ENCODE peak calls at places on chromosomes 1 and 21, in five cellular contexts. B is CD8-positive, alpha-beta T cell; K is keratinocyte; Z is Peyer's patch; C is IMR-90. U is an unnamed sample. For H3K27me3, the result is how much of the 10 kb centered on the place peaks cover.

GRCh38 chr1:27727126-27727525 is 1.4 kb downstream of the FAM76A start:
- DNase-seq in K (no peak), Z (no peak), B (no peak), C (peak), U (no peak)

GRCh38 chr1:234927968-234928635 is 200.5 kb downstream of the TOMM20 start:
- DNase-seq in K (no peak), C (no peak), B (no peak), Z (no peak), U (peak)

GRCh38 chr21:21828130-21828529 is 829.9 kb downstream of the NCAM2 start:
- DNase-seq in B (no peak), K (no peak), Z (no peak), C (no peak), U (no peak)

GRCh38 chr21:35150562-35151226 is 101.6 kb upstream of the RUNX1 start:
- DNase-seq in K (no peak), B (no peak), C (peak), Z (no peak), U (no peak)

GRCh38 chr1:153430561-153430960 is 14.2 kb downstream of the S100A7A start:
- DNase-seq in B (no peak), C (no peak), Z (no peak), K (no peak), U (no peak)

GRCh38 chr21:29238052-29238966 is 60.4 kb upstream of the BACH1 start:
- DNase-seq in Z (no peak), B (no peak), K (no peak), C (peak), U (no peak)

GRCh38 chr1:38371505-38371844 is 324.9 kb upstream of the POU3F1 start:
- DNase-seq in Z (no peak), B (no peak), C (no peak), K (no peak), U (no peak)

GRCh38 chr1:4219826-4220225 is 319.8 kb upstream of the C1orf174 start:
- DNase-seq in Z (no peak), B (no peak), K (no peak), C (no peak), U (no peak)

GRCh38 chr1:44637590-44638411 is 36.5 kb downstream of the TMEM53 start:
- DNase-seq in C (no peak), K (no peak), Z (no peak), B (no peak), U (no peak)

GRCh38 chr1:225962440-225962975 is 21.5 kb upstream of the LEFTY2 start:
- DNase-seq in Z (peak), C (no peak), B (peak), K (no peak), U (peak)

GRCh38 chr21:24217141-24217540 is 1390.1 kb downstream of the MRPL39 start:
- DNase-seq in K (no peak), Z (no peak), C (peak), B (no peak), U (no peak)

GRCh38 chr21:17472592-17473271 is 40.1 kb upstream of the CXADR start:
- DNase-seq in B (no peak), K (no peak), C (no peak), Z (no peak), U (peak)

GRCh38 chr1:114509596-114510234 is 1.3 kb downstream of the TRIM33 start:
- DNase-seq in B (no peak), K (no peak), Z (no peak), C (no peak), U (no peak)

GRCh38 chr1:40546957-40547356 is 15.5 kb downstream of the ZNF684 start:
- DNase-seq in Z (no peak), K (no peak), C (no peak), B (no peak), U (no peak)

GRCh38 chr1:145872421-145872891 is 13.2 kb downstream of the ANKRD35 start:
- DNase-seq in B (no peak), C (peak), Z (peak), K (no peak), U (peak)

GRCh38 chr1:18751425-18751824 is 108.0 kb downstream of the TAS1R2 start:
- DNase-seq in Z (no peak), B (no peak), K (no peak), C (no peak), U (no peak)

GRCh38 chr1:145846191-145846590 is 761 bp downstream of the NUDT17 start:
- DNase-seq in B (peak), C (peak), K (no peak), Z (peak), U (peak)

GRCh38 chr1:82565546-82565945 is 764.8 kb downstream of the ADGRL2 start:
- DNase-seq in Z (no peak), K (peak), B (no peak), C (peak), U (no peak)

GRCh38 chr1:38027201-38028104 is 14.9 kb downstream of the UTP11 start:
- DNase-seq in Z (no peak), C (no peak), K (peak), B (no peak), U (no peak)

GRCh38 chr1:67618285-67619018 is 66.5 kb upstream of the GADD45A start:
- DNase-seq in K (no peak), B (no peak), C (peak), Z (no peak), U (no peak)

GRCh38 chr1:21587602-21587953 is 78.4 kb downstream of the ALPL start:
- DNase-seq in C (no peak), B (no peak), K (no peak), Z (no peak), U (no peak)

GRCh38 chr1:8517579-8518489 is 199.9 kb downstream of the SLC45A1 start:
- DNase-seq in Z (no peak), K (no peak), C (peak), B (no peak), U (no peak)

GRCh38 chr1:83573776-83574175 is 425.2 kb downstream of the TTLL7 start:
- DNase-seq in C (no peak), Z (no peak), B (no peak), K (no peak), U (no peak)

GRCh38 chr1:230083053-230083452 is 16.0 kb downstream of the GALNT2 start:
- DNase-seq in K (no peak), B (no peak), C (no peak), Z (no peak), U (no peak)

GRCh38 chr1:164662955-164663354 is 104.0 kb downstream of the PBX1 start:
- DNase-seq in C (no peak), Z (no peak), K (no peak), B (no peak), U (no peak)

GRCh38 chr1:17212487-17213121 is 7.7 kb downstream of the PADI1 start:
- DNase-seq in B (peak), C (peak), K (no peak), Z (peak), U (no peak)

GRCh38 chr1:224959121-224959520 is 29.6 kb downstream of the DNAH14 start:
- DNase-seq in B (no peak), Z (no peak), K (no peak), C (no peak), U (no peak)

GRCh38 chr1:22711071-22711470 is 432 bp downstream of the EPHB2 start:
- DNase-seq in K (no peak), B (no peak), C (no peak), Z (no peak), U (no peak)

GRCh38 chr21:38958940-38959685 is 153.4 kb downstream of the ETS2 start:
- DNase-seq in K (no peak), C (peak), B (no peak), Z (no peak), U (peak)

GRCh38 chr1:181334724-181335123 is 148.6 kb upstream of the CACNA1E start:
- DNase-seq in K (no peak), Z (no peak), C (no peak), B (no peak), U (no peak)

GRCh38 chr1:110309768-110310167 is 29.4 kb upstream of the RBM15 start:
- DNase-seq in C (peak), Z (no peak), B (no peak), K (no peak), U (no peak)

GRCh38 chr1:100100202-100100601 is 32.5 kb downstream of the SASS6 start:
- DNase-seq in C (peak), K (no peak), Z (no peak), B (no peak), U (no peak)

GRCh38 chr1:30847358-30847972 is 61.1 kb downstream of the SDC3 start:
- DNase-seq in K (no peak), Z (no peak), B (no peak), C (peak), U (peak)

GRCh38 chr1:26799479-26800133 is 11.9 kb downstream of the PIGV start:
- DNase-seq in Z (no peak), K (no peak), C (peak), B (no peak), U (no peak)

GRCh38 chr21:14527690-14528652 is 18.1 kb downstream of the SAMSN1 start:
- DNase-seq in Z (no peak), K (no peak), C (no peak), B (no peak), U (no peak)

GRCh38 chr1:53526451-53527101 is 67.4 kb downstream of the DMRTB1 start:
- DNase-seq in K (no peak), C (peak), Z (no peak), B (no peak), U (peak)

GRCh38 chr1:43068911-43069310 is 103.2 kb downstream of the EBNA1BP2 start:
- DNase-seq in B (no peak), K (no peak), C (no peak), Z (no peak), U (no peak)

GRCh38 chr1:82733645-82734044 is 932.9 kb downstream of the ADGRL2 start:
- DNase-seq in Z (no peak), B (no peak), C (no peak), K (no peak), U (no peak)

GRCh38 chr1:84603941-84604830 is 29.9 kb upstream of the CTBS start:
- DNase-seq in B (no peak), K (peak), Z (no peak), C (peak), U (no peak)
- TF ChIP-seq CTCF in B (no peak), K (peak), Z (no peak), C (peak), U (no peak)

GRCh38 chr1:52414942-52415341 is 10.5 kb downstream of the PRPF38A start:
- DNase-seq in B (no peak), C (no peak), K (no peak), Z (no peak), U (no peak)
- H3K27me3 ChIP-seq in B (under half), C (under half), K (under half), Z (under half), U (under half)

GRCh38 chr1:112998592-112999235 is 42.7 kb upstream of the SLC16A1 start:
- DNase-seq in K (peak), B (no peak), C (peak), Z (no peak), U (no peak)
- TF ChIP-seq CTCF in K (no peak), B (no peak), C (no peak), Z (no peak), U (no peak)

GRCh38 chr1:6246497-6247295 is 2.7 kb downstream of the HES3 start:
- DNase-seq in Z (peak), C (peak), K (peak), B (peak), U (peak)
- H3K27me3 ChIP-seq in Z (under half), C (half or more), K (under half), B (under half), U (half or more)

DNA sequence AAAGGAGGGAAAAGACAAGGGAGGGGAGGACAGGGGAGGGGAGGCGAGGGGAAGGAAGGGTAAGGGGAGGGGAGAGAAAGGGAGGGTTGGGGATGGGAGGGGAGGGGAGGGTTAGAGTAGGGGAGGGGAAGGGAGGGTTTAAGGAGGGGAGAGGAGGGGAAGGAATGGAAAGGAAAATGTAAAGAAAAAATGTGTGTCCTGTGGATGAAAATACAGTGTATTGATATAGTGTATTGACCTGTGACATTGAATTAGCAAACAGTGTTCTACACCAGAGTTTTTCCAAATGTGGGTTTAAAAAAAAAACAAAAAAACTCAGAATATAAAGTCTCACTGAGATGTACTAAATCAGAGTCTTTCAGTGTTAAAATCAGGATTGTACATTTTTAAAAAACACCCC is 1279.8 kb upstream of the ADGRL2 start:
- DNase-seq in B (no peak), C (no peak), Z (no peak), K (no peak), U (no peak)
- TF ChIP-seq CTCF in B (no peak), C (no peak), Z (no peak), K (no peak), U (no peak)

GRCh38 chr1:75198163-75198562 is 64.0 kb downstream of the LHX8 start:
- DNase-seq in K (no peak), C (no peak), Z (no peak), B (no peak), U (no peak)
- H3K27me3 ChIP-seq in K (under half), C (under half), Z (under half), B (under half), U (under half)